ENCODE peak calls at places on chromosome 5, in nine cellular contexts. One of them, this sample, is unnamed.

GRCh38 chr5:109352024-109352423 is 57.8 kb downstream of the PJA2 start:
- DNase-seq in kidney epithelial cell: no peak
- DNase-seq in fibroblast of pulmonary artery: no peak
- DNase-seq in Calu3: no peak
- DNase-seq in cardiac fibroblast: no peak
- DNase-seq in upper lobe of right lung: no peak
- DNase-seq in AG10803: no peak
- DNase-seq in WTC11: no peak
- DNase-seq in breast epithelium: no peak
- DNase-seq in this sample: no peak

GRCh38 chr5:59164041-59164830 is 581.4 kb downstream of the RAB3C start:
- DNase-seq in AG10803: peak
- DNase-seq in breast epithelium: no peak
- DNase-seq in upper lobe of right lung: no peak
- DNase-seq in Calu3: no peak
- DNase-seq in cardiac fibroblast: no peak
- DNase-seq in fibroblast of pulmonary artery: no peak
- DNase-seq in kidney epithelial cell: no peak
- DNase-seq in WTC11: no peak
- DNase-seq in this sample: no peak

GRCh38 chr5:172437445-172438303 is 16.7 kb downstream of the SH3PXD2B start:
- DNase-seq in cardiac fibroblast: peak
- DNase-seq in kidney epithelial cell: no peak
- DNase-seq in upper lobe of right lung: peak
- DNase-seq in AG10803: peak
- DNase-seq in WTC11: no peak
- DNase-seq in Calu3: peak
- DNase-seq in fibroblast of pulmonary artery: peak
- DNase-seq in breast epithelium: peak
- DNase-seq in this sample: no peak

GRCh38 chr5:45695680-45696093 is 493 bp downstream of the HCN1 start:
- DNase-seq in upper lobe of right lung: no peak
- DNase-seq in kidney epithelial cell: no peak
- DNase-seq in breast epithelium: no peak
- DNase-seq in fibroblast of pulmonary artery: no peak
- DNase-seq in WTC11: peak
- DNase-seq in AG10803: no peak
- DNase-seq in Calu3: no peak
- DNase-seq in cardiac fibroblast: no peak
- DNase-seq in this sample: no peak

GRCh38 chr5:124408738-124409453 is 337.5 kb downstream of the ZNF608 start:
- DNase-seq in breast epithelium: no peak
- DNase-seq in cardiac fibroblast: peak
- DNase-seq in upper lobe of right lung: no peak
- DNase-seq in fibroblast of pulmonary artery: peak
- DNase-seq in AG10803: peak
- DNase-seq in kidney epithelial cell: peak
- DNase-seq in Calu3: no peak
- DNase-seq in WTC11: no peak
- DNase-seq in this sample: no peak

GRCh38 chr5:151733727-151734408 is 24.6 kb downstream of the ATOX1 start:
- DNase-seq in fibroblast of pulmonary artery: no peak
- DNase-seq in Calu3: no peak
- DNase-seq in kidney epithelial cell: no peak
- DNase-seq in upper lobe of right lung: no peak
- DNase-seq in breast epithelium: no peak
- DNase-seq in WTC11: no peak
- DNase-seq in AG10803: peak
- DNase-seq in cardiac fibroblast: peak
- DNase-seq in this sample: no peak

GRCh38 chr5:122844136-122844915 is 1.1 kb upstream of the SNX24 start:
- DNase-seq in kidney epithelial cell: no peak
- DNase-seq in breast epithelium: no peak
- DNase-seq in AG10803: no peak
- DNase-seq in WTC11: no peak
- DNase-seq in Calu3: no peak
- DNase-seq in upper lobe of right lung: no peak
- DNase-seq in fibroblast of pulmonary artery: no peak
- DNase-seq in cardiac fibroblast: peak
- DNase-seq in this sample: no peak

GRCh38 chr5:96745844-96746531 is 61.8 kb downstream of the ERAP1 start:
- DNase-seq in Calu3: no peak
- DNase-seq in WTC11: no peak
- DNase-seq in breast epithelium: no peak
- DNase-seq in cardiac fibroblast: no peak
- DNase-seq in kidney epithelial cell: no peak
- DNase-seq in fibroblast of pulmonary artery: peak
- DNase-seq in AG10803: peak
- DNase-seq in upper lobe of right lung: no peak
- DNase-seq in this sample: no peak

GRCh38 chr5:8340739-8341344 is 471.9 kb downstream of the MTRR start:
- DNase-seq in kidney epithelial cell: no peak
- DNase-seq in upper lobe of right lung: no peak
- DNase-seq in breast epithelium: no peak
- DNase-seq in cardiac fibroblast: peak
- DNase-seq in Calu3: no peak
- DNase-seq in AG10803: peak
- DNase-seq in WTC11: no peak
- DNase-seq in fibroblast of pulmonary artery: peak
- DNase-seq in this sample: no peak

GRCh38 chr5:68344447-68345111 is 129.0 kb downstream of the PIK3R1 start:
- DNase-seq in AG10803: peak
- DNase-seq in cardiac fibroblast: peak
- DNase-seq in WTC11: no peak
- DNase-seq in Calu3: peak
- DNase-seq in kidney epithelial cell: peak
- DNase-seq in breast epithelium: no peak
- DNase-seq in upper lobe of right lung: no peak
- DNase-seq in fibroblast of pulmonary artery: peak
- DNase-seq in this sample: no peak

GRCh38 chr5:128475693-128476092 is 62.4 kb downstream of the FBN2 start:
- DNase-seq in upper lobe of right lung: no peak
- DNase-seq in cardiac fibroblast: no peak
- DNase-seq in breast epithelium: no peak
- DNase-seq in AG10803: no peak
- DNase-seq in Calu3: no peak
- DNase-seq in WTC11: no peak
- DNase-seq in kidney epithelial cell: no peak
- DNase-seq in fibroblast of pulmonary artery: no peak
- DNase-seq in this sample: no peak
- TF ChIP-seq CTCF in upper lobe of right lung: no peak
- TF ChIP-seq CTCF in cardiac fibroblast: no peak
- TF ChIP-seq CTCF in breast epithelium: no peak
- TF ChIP-seq CTCF in AG10803: no peak
- TF ChIP-seq CTCF in Calu3: no peak
- TF ChIP-seq CTCF in WTC11: no peak
- TF ChIP-seq CTCF in kidney epithelial cell: no peak
- TF ChIP-seq CTCF in fibroblast of pulmonary artery: no peak
- TF ChIP-seq CTCF in this sample: no peak

GRCh38 chr5:92222449-92222848 is 839.3 kb upstream of the ARRDC3 start:
- DNase-seq in AG10803: no peak
- DNase-seq in breast epithelium: no peak
- DNase-seq in fibroblast of pulmonary artery: no peak
- DNase-seq in upper lobe of right lung: no peak
- DNase-seq in WTC11: peak
- DNase-seq in kidney epithelial cell: no peak
- DNase-seq in cardiac fibroblast: no peak
- DNase-seq in Calu3: peak
- DNase-seq in this sample: no peak
- TF ChIP-seq CTCF in AG10803: no peak
- TF ChIP-seq CTCF in breast epithelium: no peak
- TF ChIP-seq CTCF in fibroblast of pulmonary artery: no peak
- TF ChIP-seq CTCF in upper lobe of right lung: no peak
- TF ChIP-seq CTCF in WTC11: no peak
- TF ChIP-seq CTCF in kidney epithelial cell: peak
- TF ChIP-seq CTCF in cardiac fibroblast: no peak
- TF ChIP-seq CTCF in Calu3: no peak
- TF ChIP-seq CTCF in this sample: no peak

GRCh38 chr5:138282918-138283742 is 8.7 kb upstream of the GFRA3 start:
- DNase-seq in kidney epithelial cell: peak
- DNase-seq in cardiac fibroblast: peak
- DNase-seq in upper lobe of right lung: peak
- DNase-seq in WTC11: peak
- DNase-seq in AG10803: peak
- DNase-seq in breast epithelium: peak
- DNase-seq in Calu3: peak
- DNase-seq in fibroblast of pulmonary artery: peak
- DNase-seq in this sample: no peak
- TF ChIP-seq CTCF in kidney epithelial cell: peak
- TF ChIP-seq CTCF in cardiac fibroblast: peak
- TF ChIP-seq CTCF in upper lobe of right lung: peak
- TF ChIP-seq CTCF in WTC11: no peak
- TF ChIP-seq CTCF in AG10803: peak
- TF ChIP-seq CTCF in breast epithelium: peak
- TF ChIP-seq CTCF in Calu3: no peak
- TF ChIP-seq CTCF in fibroblast of pulmonary artery: peak
- TF ChIP-seq CTCF in this sample: no peak

GRCh38 chr5:958701-959571 is 49.7 kb upstream of the NKD2 start:
- DNase-seq in WTC11: no peak
- DNase-seq in kidney epithelial cell: no peak
- DNase-seq in AG10803: peak
- DNase-seq in Calu3: peak
- DNase-seq in cardiac fibroblast: peak
- DNase-seq in fibroblast of pulmonary artery: peak
- DNase-seq in upper lobe of right lung: peak
- DNase-seq in breast epithelium: peak
- DNase-seq in this sample: no peak

GRCh38 chr5:957730-958485 is 50.7 kb upstream of the NKD2 start:
- DNase-seq in fibroblast of pulmonary artery: no peak
- DNase-seq in WTC11: no peak
- DNase-seq in kidney epithelial cell: no peak
- DNase-seq in breast epithelium: peak
- DNase-seq in Calu3: peak
- DNase-seq in cardiac fibroblast: peak
- DNase-seq in AG10803: peak
- DNase-seq in upper lobe of right lung: peak
- DNase-seq in this sample: no peak

GRCh38 chr5:956178-956761 is 52.3 kb upstream of the NKD2 start:
- DNase-seq in AG10803: no peak
- DNase-seq in upper lobe of right lung: peak
- DNase-seq in breast epithelium: peak
- DNase-seq in fibroblast of pulmonary artery: no peak
- DNase-seq in Calu3: no peak
- DNase-seq in kidney epithelial cell: no peak
- DNase-seq in WTC11: no peak
- DNase-seq in cardiac fibroblast: no peak
- DNase-seq in this sample: no peak

GRCh38 chr5:959581-960531 is 48.7 kb upstream of the NKD2 start:
- DNase-seq in cardiac fibroblast: no peak
- DNase-seq in WTC11: no peak
- DNase-seq in AG10803: no peak
- DNase-seq in upper lobe of right lung: peak
- DNase-seq in fibroblast of pulmonary artery: no peak
- DNase-seq in breast epithelium: no peak
- DNase-seq in kidney epithelial cell: no peak
- DNase-seq in Calu3: no peak
- DNase-seq in this sample: no peak

DNA sequence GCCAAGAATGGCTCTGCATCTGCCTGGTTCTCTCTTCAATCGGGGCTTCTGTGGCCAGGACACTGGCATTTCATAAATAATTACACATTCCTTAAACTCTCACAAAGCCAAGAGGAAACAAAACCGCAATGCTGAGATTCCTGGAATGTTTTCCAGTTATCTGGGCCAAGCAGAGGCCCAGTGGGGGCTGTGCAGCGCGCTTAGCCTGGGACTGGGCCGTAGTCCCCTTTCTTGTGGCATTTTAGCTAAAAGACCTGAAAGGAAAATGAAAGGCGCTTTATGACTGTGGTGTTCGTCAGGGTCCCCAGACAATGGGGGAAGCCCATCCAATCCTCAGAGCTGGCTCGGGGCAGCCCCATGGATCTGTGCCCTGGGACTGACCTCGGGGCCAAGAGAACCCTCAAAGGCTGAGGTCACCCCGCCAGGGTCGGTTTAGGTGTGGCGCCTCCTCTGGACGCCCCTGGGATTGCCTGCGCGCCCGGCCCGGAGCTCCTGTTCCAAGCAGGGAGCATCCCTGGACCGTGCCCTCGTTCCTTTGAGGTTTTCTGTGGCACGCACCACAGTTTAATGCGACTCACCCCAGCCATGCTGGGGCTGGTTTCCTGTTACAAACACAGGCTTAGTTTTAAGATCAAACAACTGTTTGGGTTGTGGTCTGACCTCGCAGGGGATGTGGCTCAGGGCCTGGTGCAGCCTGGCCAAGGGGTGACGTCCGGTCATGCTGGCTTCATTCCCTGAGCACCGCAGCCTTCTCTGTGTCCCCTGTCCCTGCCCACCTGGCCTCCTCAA is 51.5 kb upstream of the NKD2 start:
- DNase-seq in Calu3: peak
- DNase-seq in upper lobe of right lung: peak
- DNase-seq in WTC11: peak
- DNase-seq in cardiac fibroblast: peak
- DNase-seq in fibroblast of pulmonary artery: peak
- DNase-seq in breast epithelium: peak
- DNase-seq in AG10803: peak
- DNase-seq in kidney epithelial cell: peak
- DNase-seq in this sample: no peak
- TF ChIP-seq CTCF in Calu3: no peak
- TF ChIP-seq CTCF in upper lobe of right lung: peak
- TF ChIP-seq CTCF in WTC11: peak
- TF ChIP-seq CTCF in cardiac fibroblast: peak
- TF ChIP-seq CTCF in fibroblast of pulmonary artery: peak
- TF ChIP-seq CTCF in breast epithelium: no peak
- TF ChIP-seq CTCF in AG10803: peak
- TF ChIP-seq CTCF in kidney epithelial cell: peak
- TF ChIP-seq CTCF in this sample: no peak

GRCh38 chr5:141762790-141763368 is 80.8 kb upstream of the ARAP3 start:
- DNase-seq in WTC11: no peak
- DNase-seq in Calu3: no peak
- DNase-seq in cardiac fibroblast: peak
- DNase-seq in kidney epithelial cell: no peak
- DNase-seq in AG10803: no peak
- DNase-seq in upper lobe of right lung: no peak
- DNase-seq in fibroblast of pulmonary artery: peak
- DNase-seq in breast epithelium: no peak
- DNase-seq in this sample: no peak
- TF ChIP-seq CTCF in WTC11: no peak
- TF ChIP-seq CTCF in Calu3: no peak
- TF ChIP-seq CTCF in cardiac fibroblast: peak
- TF ChIP-seq CTCF in kidney epithelial cell: no peak
- TF ChIP-seq CTCF in AG10803: no peak
- TF ChIP-seq CTCF in upper lobe of right lung: peak
- TF ChIP-seq CTCF in fibroblast of pulmonary artery: no peak
- TF ChIP-seq CTCF in breast epithelium: no peak
- TF ChIP-seq CTCF in this sample: no peak

DNA sequence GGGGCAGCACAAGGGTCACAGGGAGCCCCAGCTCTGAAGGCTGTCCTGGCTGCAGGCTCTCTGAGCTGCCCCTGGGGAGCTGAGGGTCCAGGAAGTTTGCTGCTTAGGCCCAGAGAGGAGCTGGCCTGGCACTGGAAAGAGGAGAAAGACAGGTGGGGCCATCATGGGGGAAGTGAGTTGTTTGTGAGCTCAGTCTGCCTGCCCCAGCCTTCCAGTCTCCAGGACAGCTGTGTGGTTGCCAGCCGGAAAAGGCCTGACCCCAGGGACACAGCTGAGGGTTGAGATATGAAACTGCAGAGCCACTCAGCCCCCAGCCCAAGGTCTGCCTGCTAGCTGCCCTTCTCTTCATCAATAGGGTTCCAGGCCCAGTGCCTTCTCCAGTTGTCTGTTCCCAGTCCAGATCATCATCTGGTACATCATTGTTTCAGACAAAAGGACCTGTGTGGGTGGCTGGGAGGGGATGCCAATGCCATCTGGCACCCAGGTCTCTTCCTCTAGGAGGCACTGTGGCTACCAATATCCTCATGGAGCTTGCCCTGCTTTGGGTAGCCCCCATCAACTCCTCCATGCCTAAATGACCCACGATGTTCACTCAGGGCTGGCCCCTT is 4.2 kb upstream of the DDX41 start:
- DNase-seq in Calu3: no peak
- DNase-seq in upper lobe of right lung: peak
- DNase-seq in kidney epithelial cell: no peak
- DNase-seq in WTC11: no peak
- DNase-seq in fibroblast of pulmonary artery: no peak
- DNase-seq in cardiac fibroblast: no peak
- DNase-seq in AG10803: no peak
- DNase-seq in breast epithelium: no peak
- DNase-seq in this sample: no peak
- TF ChIP-seq CTCF in Calu3: no peak
- TF ChIP-seq CTCF in upper lobe of right lung: no peak
- TF ChIP-seq CTCF in kidney epithelial cell: peak
- TF ChIP-seq CTCF in WTC11: no peak
- TF ChIP-seq CTCF in fibroblast of pulmonary artery: peak
- TF ChIP-seq CTCF in cardiac fibroblast: peak
- TF ChIP-seq CTCF in AG10803: peak
- TF ChIP-seq CTCF in breast epithelium: no peak
- TF ChIP-seq CTCF in this sample: no peak

This sample was measured in omental fat pad.